ENCODE peak calls at places on chromosomes 5 and 9, in ten cellular contexts. K, W, I, B, T, P, N, A, X and D are unnamed samples.

GRCh38 chr9:112531666-112532282 is 45.1 kb downstream of the KIAA1958 start:
- DNase-seq in K (no peak), W (no peak), I (no peak), B (no peak), T (no peak), P (no peak), N (no peak), A (no peak), X (no peak), D (no peak)

GRCh38 chr5:117189772-117190171 is 615.1 kb upstream of the SEMA6A start:
- DNase-seq in K (no peak), W (no peak), I (no peak), B (no peak), T (no peak), P (no peak), N (no peak), A (no peak), X (no peak), D (no peak)

GRCh38 chr5:123937230-123937629 is 425.3 kb downstream of the CSNK1G3 start:
- DNase-seq in K (peak; percentile 39), W (no peak), I (peak; percentile 68), B (peak; percentile 67), T (peak; percentile 18), P (no peak), N (peak; percentile 37), A (no peak), X (peak; percentile 45), D (peak; percentile 18)

GRCh38 chr5:1925111-1926070 is 42.7 kb upstream of the IRX4 start:
- DNase-seq in K (no peak), W (no peak), I (no peak), B (no peak), T (no peak), P (no peak), N (no peak), A (no peak), X (no peak), D (no peak)

GRCh38 chr9:132241840-132242620 is 80.2 kb downstream of the NTNG2 start:
- DNase-seq in K (no peak), W (peak; percentile 80), I (no peak), B (no peak), T (peak; percentile 39), P (peak; percentile 58), N (no peak), A (no peak), X (peak; percentile 79), D (no peak)

GRCh38 chr5:53123702-53124101 is 14.1 kb upstream of the MOCS2 start:
- DNase-seq in K (no peak), W (no peak), I (peak; percentile 36), B (no peak), T (peak; percentile 17), P (no peak), N (no peak), A (no peak), X (no peak), D (no peak)

GRCh38 chr9:99140685-99141314 is 35.9 kb downstream of the TGFBR1 start:
- DNase-seq in K (peak; percentile 58), W (peak; percentile 62), I (peak; percentile 77), B (peak; percentile 43), T (peak; percentile 49), P (peak; percentile 50), N (peak; percentile 33), A (no peak), X (no peak), D (no peak)

GRCh38 chr9:129331366-129331765 is 153.3 kb upstream of the IER5L start:
- DNase-seq in K (no peak), W (no peak), I (no peak), B (no peak), T (no peak), P (no peak), N (no peak), A (no peak), X (no peak), D (no peak)

GRCh38 chr5:149497357-149497756 is 53.9 kb downstream of the CSNK1A1 start:
- DNase-seq in K (no peak), W (no peak), I (peak; percentile 79), B (peak; percentile 90), T (no peak), P (no peak), N (no peak), A (no peak), X (no peak), D (peak; percentile 76)

GRCh38 chr5:149503006-149503405 is 48.2 kb downstream of the CSNK1A1 start:
- DNase-seq in K (no peak), W (no peak), I (no peak), B (no peak), T (no peak), P (no peak), N (no peak), A (no peak), X (no peak), D (no peak)

GRCh38 chr5:149504649-149505048 is 46.6 kb downstream of the CSNK1A1 start:
- DNase-seq in K (no peak), W (no peak), I (no peak), B (no peak), T (no peak), P (no peak), N (no peak), A (no peak), X (no peak), D (no peak)

GRCh38 chr5:149498724-149499336 is 52.4 kb downstream of the CSNK1A1 start:
- DNase-seq in K (no peak), W (no peak), I (no peak), B (no peak), T (no peak), P (no peak), N (no peak), A (no peak), X (no peak), D (no peak)

GRCh38 chr5:149500922-149501582 is 50.2 kb downstream of the CSNK1A1 start:
- DNase-seq in K (no peak), W (no peak), I (peak; percentile 77), B (peak; percentile 79), T (no peak), P (no peak), N (peak; percentile 81), A (no peak), X (no peak), D (no peak)
- H3K4me3 ChIP-seq in K (no peak overlapping the region), W (no peak overlapping the region), I (no peak overlapping the region), B (no peak overlapping the region), T (no peak overlapping the region), P (no peak overlapping the region), N (no peak overlapping the region), A (no peak overlapping the region), X (no peak overlapping the region), D (no peak overlapping the region)

GRCh38 chr5:119412828-119413227 is 39.5 kb upstream of the HSD17B4 start:
- DNase-seq in K (no peak), W (no peak), I (no peak), B (no peak), T (no peak), P (no peak), N (no peak), A (no peak), X (no peak), D (no peak)

GRCh38 chr5:119411935-119412623 is 40.2 kb upstream of the HSD17B4 start:
- DNase-seq in K (peak; percentile 68), W (peak; percentile 66), I (peak; percentile 88), B (peak; percentile 94), T (peak; percentile 80), P (peak; percentile 69), N (no peak), A (peak; percentile 33), X (peak; percentile 58), D (no peak)

GRCh38 chr5:119410448-119411170 is 41.7 kb upstream of the HSD17B4 start:
- DNase-seq in K (no peak), W (no peak), I (no peak), B (no peak), T (no peak), P (no peak), N (no peak), A (no peak), X (no peak), D (no peak)

GRCh38 chr5:119409235-119409815 is 43.0 kb upstream of the HSD17B4 start:
- DNase-seq in K (no peak), W (no peak), I (no peak), B (no peak), T (peak; percentile 60), P (no peak), N (no peak), A (no peak), X (no peak), D (no peak)

DNA sequence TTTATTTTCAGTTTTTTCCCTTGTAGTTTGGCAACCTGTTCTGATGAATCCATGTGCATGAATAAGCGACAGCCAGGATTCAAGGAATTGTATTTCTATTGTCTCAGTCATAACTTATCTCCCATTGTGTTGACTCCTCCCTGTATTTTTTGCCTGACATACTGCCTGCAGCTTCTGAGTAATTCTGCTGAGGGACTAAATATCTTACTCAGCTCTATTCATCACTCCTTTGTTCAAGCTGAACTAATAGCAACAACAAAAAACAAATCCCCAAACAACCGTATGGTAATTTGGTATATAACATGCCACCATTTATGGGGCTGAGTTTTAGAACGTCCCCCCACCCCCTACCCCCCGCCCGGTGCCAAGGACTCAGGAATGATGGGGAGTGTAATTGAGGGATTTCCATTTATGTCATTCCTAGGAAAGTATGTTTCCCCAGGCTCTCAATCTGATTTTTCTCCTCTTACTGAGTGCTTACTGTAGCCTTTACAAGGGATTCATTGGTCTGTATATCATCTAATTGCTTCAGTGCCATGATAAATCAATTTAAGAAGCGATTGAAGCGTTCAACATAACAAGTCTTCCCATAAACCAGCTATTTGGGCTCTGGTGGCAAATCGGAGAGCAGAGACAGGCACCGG is 40.9 kb upstream of the HSD17B4 start:
- DNase-seq in K (no peak), W (no peak), I (peak; percentile 68), B (peak; percentile 52), T (no peak), P (no peak), N (no peak), A (no peak), X (no peak), D (no peak)
- H3K4me3 ChIP-seq in K (peak overlapping the region; percentile 64), W (peak overlapping the region; percentile 71), I (peak overlapping the region; percentile 49), B (peak overlapping the region; percentile 38), T (peak overlapping the region; percentile 36), P (peak overlapping the region; percentile 33), N (peak overlapping the region; percentile 41), A (peak overlapping the region; percentile 62), X (peak overlapping the region; percentile 82), D (peak overlapping the region; percentile 61)

GRCh38 chr5:37517686-37518085 is 138.6 kb downstream of the WDR70 start:
- DNase-seq in K (no peak), W (no peak), I (no peak), B (no peak), T (no peak), P (no peak), N (no peak), A (no peak), X (no peak), D (no peak)
- H3K4me3 ChIP-seq in K (no peak overlapping the region), W (no peak overlapping the region), I (no peak overlapping the region), B (no peak overlapping the region), T (no peak overlapping the region), P (no peak overlapping the region), N (no peak overlapping the region), A (no peak overlapping the region), X (no peak overlapping the region), D (no peak overlapping the region)

GRCh38 chr5:67166886-67167285 is 29.7 kb downstream of the CD180 start:
- DNase-seq in K (no peak), W (no peak), I (no peak), B (no peak), T (no peak), P (no peak), N (no peak), A (no peak), X (no peak), D (no peak)

GRCh38 chr5:67164856-67165523 is 31.6 kb downstream of the CD180 start:
- DNase-seq in K (no peak), W (no peak), I (no peak), B (no peak), T (no peak), P (no peak), N (no peak), A (no peak), X (peak; percentile 47), D (no peak)

GRCh38 chr5:67165524-67166459 is 30.8 kb downstream of the CD180 start:
- DNase-seq in K (peak; percentile 92), W (peak; percentile 88), I (peak; percentile 77), B (no peak), T (no peak), P (peak; percentile 82), N (peak; percentile 28), A (peak; percentile 84), X (peak; percentile 96), D (peak; percentile 28)

GRCh38 chr5:67163863-67164595 is 32.6 kb downstream of the CD180 start:
- DNase-seq in K (no peak), W (no peak), I (no peak), B (no peak), T (no peak), P (no peak), N (no peak), A (no peak), X (peak; percentile 48), D (no peak)

DNA sequence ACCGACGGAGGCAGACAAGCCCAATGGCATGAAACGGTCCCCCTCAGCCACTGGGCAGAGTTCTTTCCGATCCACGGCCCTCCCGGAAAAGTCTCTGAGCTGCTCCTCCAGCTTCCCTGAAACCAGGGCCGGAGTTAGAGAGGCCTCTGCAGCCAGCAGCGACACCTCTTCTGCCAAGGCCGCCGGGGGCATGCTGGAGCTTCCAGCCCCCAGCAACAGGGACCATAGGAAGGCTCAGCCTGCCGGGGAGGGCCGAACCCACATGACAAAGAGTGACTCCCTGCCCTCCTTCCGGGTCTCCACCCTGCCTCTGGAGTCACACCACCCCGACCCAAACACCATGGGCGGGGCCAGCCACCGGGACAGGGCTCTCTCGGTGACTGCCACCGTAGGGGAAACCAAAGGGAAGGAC is 30.1 kb downstream of the CD180 start:
- DNase-seq in K (no peak), W (peak; percentile 83), I (no peak), B (no peak), T (no peak), P (peak; percentile 71), N (no peak), A (no peak), X (peak; percentile 88), D (no peak)
- H3K4me3 ChIP-seq in K (peak overlapping the region; percentile 55), W (peak overlapping the region; percentile 68), I (no peak overlapping the region), B (no peak overlapping the region), T (no peak overlapping the region), P (peak overlapping the region; percentile 65), N (no peak overlapping the region), A (peak overlapping the region; percentile 52), X (no peak overlapping the region), D (no peak overlapping the region)